ENCODE peak calls at places on chromosomes 6 and 20, in ten cellular contexts. A, Z, O, Y, I, P, H, T, L and B are unnamed samples.

GRCh38 chr6:23269436-23269835 is 700.1 kb downstream of the HDGFL1 start:
- DNase-seq in I (no peak), L (peak; percentile 1), P (no peak), Y (no peak), H (no peak), A (no peak), Z (no peak), O (no peak), T (no peak), B (no peak)

GRCh38 chr6:30725713-30726505 is 5.8 kb downstream of the TUBB start:
- DNase-seq in A (peak; percentile 38), L (peak; percentile 74), H (no peak), P (no peak), O (no peak), Z (peak; percentile 63), Y (no peak), I (no peak), T (no peak), B (no peak)

GRCh38 chr20:46945465-46945864 is 50.8 kb downstream of the EYA2 start:
- DNase-seq in L (no peak), P (peak; percentile 72), O (peak; percentile 34), I (no peak), T (no peak), Y (no peak), H (no peak), A (no peak), Z (peak; percentile 41), B (no peak)

GRCh38 chr6:125792680-125793079 is 1.9 kb downstream of the NCOA7 start:
- DNase-seq in L (peak; percentile 51), I (no peak), O (no peak), Y (no peak), H (no peak), P (no peak), Z (no peak), A (no peak), T (no peak), B (no peak)

GRCh38 chr6:151286192-151286591 is 46.4 kb downstream of the AKAP12 start:
- DNase-seq in I (no peak), A (no peak), H (no peak), Z (no peak), O (no peak), Y (no peak), P (peak; percentile 75), L (no peak), T (peak; percentile 53), B (no peak)

GRCh38 chr6:34125939-34126338 is 19.9 kb downstream of the GRM4 start:
- DNase-seq in O (no peak), P (no peak), A (no peak), H (no peak), Y (no peak), L (no peak), I (no peak), Z (no peak), T (no peak), B (no peak)

GRCh38 chr6:166168616-166169548 is 1.2 kb upstream of the TBXT start:
- DNase-seq in P (peak; percentile 18), H (no peak), A (no peak), T (no peak), Z (peak; percentile 47), O (peak; percentile 47), L (no peak), Y (no peak), I (no peak), B (no peak)

GRCh38 chr20:13694420-13695150 is 55.9 kb upstream of the TASP1 start:
- DNase-seq in O (no peak), L (no peak), P (no peak), I (no peak), Y (no peak), A (no peak), H (no peak), T (no peak), Z (no peak), B (no peak)

DNA sequence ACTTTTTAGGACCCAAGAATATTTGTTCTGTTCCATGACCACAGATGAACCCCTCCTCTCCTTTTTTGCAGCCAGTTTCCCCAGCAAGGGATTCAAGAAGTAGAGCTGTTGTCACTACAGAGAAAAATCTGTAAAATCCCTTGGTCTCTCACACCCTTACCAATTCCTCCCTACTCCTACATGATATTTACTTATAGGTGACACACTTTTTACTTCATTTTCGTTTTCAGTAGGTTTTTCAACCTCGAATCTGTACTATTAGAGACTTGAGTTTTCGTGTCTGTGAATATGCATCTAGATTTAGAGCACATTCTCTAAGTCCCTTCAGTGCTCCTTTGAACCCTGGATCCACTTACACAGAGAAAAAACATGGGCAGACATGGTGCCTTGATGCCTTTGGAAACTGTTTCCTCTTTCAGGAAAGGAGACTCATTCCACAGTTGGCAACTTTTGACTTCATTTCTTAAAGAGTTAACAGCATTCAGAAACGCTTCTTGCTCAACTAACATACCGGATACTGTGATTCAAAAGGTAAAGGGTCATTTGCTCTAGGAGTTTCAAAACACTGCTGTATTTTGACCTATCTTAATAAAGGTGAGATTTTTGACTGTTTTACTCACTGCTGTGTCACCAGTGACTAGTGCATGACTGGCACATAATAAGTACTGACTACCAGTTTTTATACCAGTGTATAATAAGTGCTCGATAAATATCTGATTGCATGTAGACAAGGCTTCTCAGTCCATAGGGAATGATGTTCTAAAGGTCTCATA is 50.6 kb downstream of the LAMA4 start:
- DNase-seq in I (no peak), Z (no peak), Y (no peak), H (no peak), O (no peak), A (no peak), T (no peak), P (no peak), L (peak; percentile 94), B (no peak)
- H3K27ac ChIP-seq in I (no peak overlapping the region), Z (no peak overlapping the region), Y (no peak overlapping the region), H (no peak overlapping the region), O (no peak overlapping the region), A (no peak overlapping the region), T (peak overlapping the region; percentile 51), P (no peak overlapping the region), L (peak overlapping the region; percentile 88), B (no peak overlapping the region)

GRCh38 chr6:11636121-11636520 is 98.6 kb downstream of the TMEM170B start:
- DNase-seq in H (no peak), I (no peak), T (no peak), O (no peak), Z (no peak), L (no peak), P (no peak), A (no peak), Y (no peak), B (no peak)

GRCh38 chr6:11634948-11635347 is 97.4 kb downstream of the TMEM170B start:
- DNase-seq in P (no peak), A (no peak), I (no peak), H (no peak), Z (no peak), T (no peak), Y (no peak), L (no peak), O (no peak), B (no peak)

GRCh38 chr6:11632795-11633511 is 95.4 kb downstream of the TMEM170B start:
- DNase-seq in O (peak; percentile 61), P (no peak), Z (no peak), I (no peak), T (peak; percentile 36), H (no peak), A (no peak), Y (no peak), L (peak; percentile 51), B (no peak)

GRCh38 chr6:11632231-11632630 is 94.7 kb downstream of the TMEM170B start:
- DNase-seq in O (no peak), H (no peak), T (no peak), L (peak; percentile 19), I (no peak), P (peak; percentile 61), Z (no peak), Y (no peak), A (no peak), B (no peak)

DNA sequence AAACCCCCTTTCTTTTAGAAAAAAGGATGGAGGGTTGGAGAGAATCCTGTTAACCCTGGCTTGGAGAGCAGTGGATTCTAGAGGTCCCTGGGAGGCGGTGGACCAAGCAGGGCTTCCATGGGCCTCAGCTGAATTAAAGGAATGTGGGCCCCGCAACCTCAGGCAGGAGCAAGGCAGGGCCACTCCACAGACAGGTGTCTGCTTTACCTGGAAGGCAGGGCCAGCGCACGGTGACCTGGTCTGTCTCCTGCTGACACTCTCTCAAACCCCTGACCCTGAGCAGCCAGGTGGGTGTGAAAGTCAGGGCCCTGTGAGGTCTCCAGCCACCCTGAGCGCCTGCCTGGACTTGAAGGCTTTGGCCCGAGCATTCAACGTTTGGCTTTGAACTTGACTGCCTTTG is 96.6 kb downstream of the TMEM170B start:
- DNase-seq in T (no peak), Z (no peak), A (no peak), H (no peak), Y (no peak), P (peak; percentile 6), L (no peak), I (no peak), O (no peak), B (no peak)
- H3K27ac ChIP-seq in T (no peak overlapping the region), Z (no peak overlapping the region), A (no peak overlapping the region), H (no peak overlapping the region), Y (no peak overlapping the region), P (no peak overlapping the region), L (no peak overlapping the region), I (no peak overlapping the region), O (no peak overlapping the region), B (no peak overlapping the region)

GRCh38 chr6:53252177-53252692 is 96.5 kb downstream of the ELOVL5 start:
- DNase-seq in A (no peak), Z (no peak), P (no peak), I (no peak), Y (no peak), T (no peak), H (no peak), L (no peak), O (no peak), B (no peak)
- H3K27ac ChIP-seq in A (no peak overlapping the region), Z (no peak overlapping the region), P (no peak overlapping the region), I (no peak overlapping the region), Y (no peak overlapping the region), T (no peak overlapping the region), H (no peak overlapping the region), L (no peak overlapping the region), O (no peak overlapping the region), B (no peak overlapping the region)

GRCh38 chr20:49700411-49701185 is 13.1 kb downstream of the B4GALT5 start:
- DNase-seq in I (no peak), T (no peak), P (no peak), L (peak; percentile 92), Y (no peak), O (no peak), A (no peak), Z (no peak), H (no peak), B (no peak)

GRCh38 chr20:49704932-49705336 is 8.7 kb downstream of the B4GALT5 start:
- DNase-seq in A (peak; percentile 62), Y (no peak), O (no peak), P (no peak), T (no peak), L (no peak), H (no peak), Z (no peak), I (no peak), B (no peak)

GRCh38 chr20:49699200-49699992 is 14.3 kb downstream of the B4GALT5 start:
- DNase-seq in I (no peak), O (no peak), P (no peak), A (no peak), T (no peak), L (peak; percentile 73), Y (no peak), H (no peak), Z (peak; percentile 30), B (no peak)

GRCh38 chr20:49701313-49701731 is 12.4 kb downstream of the B4GALT5 start:
- DNase-seq in T (no peak), I (no peak), L (peak; percentile 71), O (no peak), P (no peak), Z (no peak), Y (no peak), H (no peak), A (no peak), B (no peak)

GRCh38 chr20:49701916-49702315 is 11.8 kb downstream of the B4GALT5 start:
- DNase-seq in A (no peak), I (no peak), H (no peak), L (no peak), Z (no peak), O (no peak), Y (no peak), P (no peak), T (no peak), B (no peak)
- H3K27ac ChIP-seq in A (no peak overlapping the region), I (peak overlapping the region; percentile 61), H (peak overlapping the region; percentile 67), L (peak overlapping the region; percentile 95), Z (peak overlapping the region; percentile 21), O (no peak overlapping the region), Y (no peak overlapping the region), P (no peak overlapping the region), T (no peak overlapping the region), B (no peak overlapping the region)